ENCODE peak calls at places on chromosomes 13 and 19, in four cellular contexts. U is WTC11, P is SK-N-SH, T is GM12878. M is an unnamed sample.

GRCh38 chr13:52651880-52652169 is 811 bp upstream of the SUGT1 start:
- DNase-seq in U (no peak), P (peak), T (no peak), M (peak)

GRCh38 chr13:78022164-78022877 is 103.7 kb upstream of the EDNRB start:
- DNase-seq in U (no peak), P (no peak), T (peak), M (no peak)

GRCh38 chr13:87128006-87128405 is 543.2 kb upstream of the SLITRK5 start:
- DNase-seq in U (peak), P (no peak), T (no peak), M (no peak)

GRCh38 chr13:113322043-113322461 is 25.0 kb downstream of the LAMP1 start:
- DNase-seq in U (no peak), P (no peak), T (no peak), M (no peak)

GRCh38 chr13:75787249-75787940 is 151.3 kb downstream of the LMO7 start:
- DNase-seq in U (no peak), P (no peak), T (no peak), M (no peak)

GRCh38 chr13:66665991-66666390 is 564.1 kb downstream of the PCDH9 start:
- DNase-seq in U (peak), P (peak), T (no peak), M (no peak)

GRCh38 chr13:114234645-114235421 is at the start of gene CDC16:
- DNase-seq in U (peak), P (peak), T (peak), M (peak)

GRCh38 chr19:29255006-29255405 is 42.1 kb upstream of the UQCRFS1 start:
- DNase-seq in U (no peak), P (no peak), T (no peak), M (no peak)

GRCh38 chr13:98890186-98890585 is 87.7 kb downstream of the DOCK9 start:
- DNase-seq in U (no peak), P (no peak), T (no peak), M (no peak)

GRCh38 chr19:36483653-36484052 is 5.7 kb downstream of the ZNF566 start:
- DNase-seq in U (no peak), P (no peak), T (no peak), M (no peak)

GRCh38 chr19:1082165-1082927 is 12.8 kb downstream of the POLR2E start:
- DNase-seq in U (peak), P (peak), T (no peak), M (peak)

GRCh38 chr19:10603873-10604459 is 16.9 kb upstream of the AP1M2 start:
- DNase-seq in U (no peak), P (peak), T (peak), M (no peak)

GRCh38 chr13:23534090-23534489 is 36.1 kb upstream of the TNFRSF19 start:
- DNase-seq in U (no peak), P (no peak), T (no peak), M (no peak)

GRCh38 chr13:92767468-92767867 is 459.1 kb upstream of the GPC6 start:
- DNase-seq in U (no peak), P (no peak), T (no peak), M (no peak)

GRCh38 chr13:95100525-95101121 is 200.6 kb downstream of the ABCC4 start:
- DNase-seq in U (no peak), P (no peak), T (peak), M (no peak)

GRCh38 chr13:50208826-50209335 is 193.6 kb downstream of the KCNRG start:
- DNase-seq in U (peak), P (no peak), T (no peak), M (peak)

GRCh38 chr13:32045963-32046785 is 14.6 kb downstream of the FRY start:
- DNase-seq in U (no peak), P (no peak), T (no peak), M (no peak)

GRCh38 chr19:9673912-9674668 is 810 bp downstream of the ZNF562 start:
- DNase-seq in U (no peak), P (no peak), T (peak), M (no peak)

GRCh38 chr19:15733895-15734294 is 3.9 kb upstream of the OR10H3 start:
- DNase-seq in U (no peak), P (no peak), T (no peak), M (no peak)

GRCh38 chr19:10764340-10764894 is 46.5 kb downstream of the DNM2 start:
- DNase-seq in U (no peak), P (no peak), T (no peak), M (no peak)

GRCh38 chr13:42354246-42355117 is 82.5 kb downstream of the AKAP11 start:
- DNase-seq in U (peak), P (no peak), T (peak), M (no peak)

GRCh38 chr13:49606747-49607648 is 21.3 kb upstream of the ARL11 start:
- DNase-seq in U (peak), P (peak), T (peak), M (peak)

GRCh38 chr13:30529085-30529815 is 63.5 kb upstream of the HMGB1 start:
- DNase-seq in U (no peak), P (no peak), T (peak), M (no peak)

GRCh38 chr19:2358548-2359173 is 1.4 kb upstream of the TMPRSS9 start:
- DNase-seq in U (no peak), P (no peak), T (no peak), M (no peak)

GRCh38 chr13:101455863-101456262 is 3.4 kb downstream of the ITGBL1 start:
- DNase-seq in U (no peak), P (no peak), T (no peak), M (no peak)

GRCh38 chr13:21051675-21052074 is 9.7 kb downstream of the LATS2 start:
- DNase-seq in U (no peak), P (no peak), T (no peak), M (no peak)

GRCh38 chr13:42364613-42365000 is 92.7 kb downstream of the AKAP11 start:
- DNase-seq in U (no peak), P (no peak), T (no peak), M (no peak)

GRCh38 chr19:11381535-11382369 is 2.4 kb downstream of the EPOR start:
- DNase-seq in U (peak), P (peak), T (peak), M (no peak)

GRCh38 chr13:93480553-93481106 is 254.0 kb downstream of the GPC6 start:
- DNase-seq in U (no peak), P (no peak), T (no peak), M (no peak)

GRCh38 chr13:46134961-46135522 is 30.2 kb upstream of the CPB2 start:
- DNase-seq in U (no peak), P (no peak), T (no peak), M (no peak)

GRCh38 chr13:107743523-107743922 is 471.8 kb downstream of the LIG4 start:
- DNase-seq in U (no peak), P (no peak), T (no peak), M (no peak)

GRCh38 chr13:75223981-75224742 is 257.8 kb downstream of the TBC1D4 start:
- DNase-seq in U (no peak), P (no peak), T (no peak), M (no peak)

GRCh38 chr13:53137777-53138176 is 109.2 kb downstream of the OLFM4 start:
- DNase-seq in U (no peak), P (no peak), T (no peak), M (no peak)

GRCh38 chr13:92671821-92672220 is 554.8 kb upstream of the GPC6 start:
- DNase-seq in U (no peak), P (no peak), T (no peak), M (no peak)

GRCh38 chr13:44818428-44818827 is 170.8 kb downstream of the NUFIP1 start:
- DNase-seq in U (no peak), P (peak), T (no peak), M (no peak)

GRCh38 chr19:30367001-30367400 is 5.2 kb upstream of the ZNF536 start:
- DNase-seq in U (no peak), P (no peak), T (no peak), M (no peak)

GRCh38 chr19:48171584-48172170 is 1.2 kb downstream of the ZSWIM9 start:
- DNase-seq in U (no peak), P (no peak), T (no peak), M (no peak)

DNA sequence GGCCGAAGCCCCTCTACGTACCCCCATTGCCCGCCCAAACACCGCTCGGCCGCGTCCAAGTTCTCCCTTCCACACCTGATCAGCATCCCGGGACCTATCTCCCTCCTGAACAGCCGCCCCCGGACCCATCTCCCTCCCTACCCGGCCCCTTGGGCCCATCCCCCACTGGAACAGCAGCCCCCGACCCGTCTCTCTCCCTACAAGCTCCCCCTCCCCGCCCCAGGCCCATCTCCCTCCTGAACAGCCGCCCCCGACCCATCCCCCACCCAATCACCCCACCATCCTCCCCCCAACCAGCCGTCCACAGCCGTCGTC is 608 bp downstream of the ZSCAN1 start:
- DNase-seq in U (peak), P (peak), T (no peak), M (no peak)
- TF ChIP-seq USF1 in U (no peak), P (no peak), T (no peak), M (no peak)

GRCh38 chr13:36377822-36378480 is 31.8 kb upstream of the SPART start:
- DNase-seq in U (no peak), P (peak), T (no peak), M (no peak)
- TF ChIP-seq USF1 in U (no peak), P (no peak), T (no peak), M (no peak)

GRCh38 chr13:106493569-106493968 is 41.9 kb downstream of the EFNB2 start:
- DNase-seq in U (no peak), P (no peak), T (peak), M (no peak)
- TF ChIP-seq USF1 in U (no peak), P (no peak), T (no peak), M (no peak)

GRCh38 chr19:17953316-17953801 is 13.5 kb upstream of the KCNN1 start:
- DNase-seq in U (no peak), P (no peak), T (no peak), M (no peak)

GRCh38 chr19:17950310-17951150 is 16.4 kb upstream of the KCNN1 start:
- DNase-seq in U (peak), P (no peak), T (no peak), M (peak)

GRCh38 chr19:17953869-17954268 is 13.0 kb upstream of the KCNN1 start:
- DNase-seq in U (no peak), P (no peak), T (no peak), M (peak)

GRCh38 chr19:17951151-17952040 is 15.5 kb upstream of the KCNN1 start:
- DNase-seq in U (peak), P (no peak), T (no peak), M (no peak)

GRCh38 chr19:17952041-17952976 is 14.6 kb upstream of the KCNN1 start:
- DNase-seq in U (peak), P (peak), T (no peak), M (no peak)
- TF ChIP-seq USF1 in U (no peak), P (no peak), T (no peak), M (no peak)

DNA sequence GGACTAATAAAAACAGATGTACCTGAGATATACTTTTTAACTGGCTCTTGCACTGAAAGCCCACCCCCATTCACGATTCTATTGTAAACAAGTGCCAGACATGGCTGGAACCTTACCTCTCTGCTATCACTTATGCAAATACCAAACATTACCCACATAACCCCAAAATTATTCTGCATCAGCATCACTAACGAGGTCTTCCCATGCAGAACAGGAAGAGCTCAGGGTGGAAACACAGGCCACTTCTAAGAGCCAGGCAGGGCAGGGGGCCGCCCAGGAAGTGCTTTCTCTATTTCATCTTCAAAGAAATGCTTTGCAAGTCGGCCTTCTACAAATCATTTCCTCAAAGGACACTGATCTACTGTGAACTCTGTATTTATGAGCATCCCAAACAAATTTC is 7.3 kb downstream of the IRS2 start:
- DNase-seq in U (no peak), P (peak), T (no peak), M (no peak)
- TF ChIP-seq USF1 in U (no peak), P (no peak), T (no peak), M (no peak)

DNA sequence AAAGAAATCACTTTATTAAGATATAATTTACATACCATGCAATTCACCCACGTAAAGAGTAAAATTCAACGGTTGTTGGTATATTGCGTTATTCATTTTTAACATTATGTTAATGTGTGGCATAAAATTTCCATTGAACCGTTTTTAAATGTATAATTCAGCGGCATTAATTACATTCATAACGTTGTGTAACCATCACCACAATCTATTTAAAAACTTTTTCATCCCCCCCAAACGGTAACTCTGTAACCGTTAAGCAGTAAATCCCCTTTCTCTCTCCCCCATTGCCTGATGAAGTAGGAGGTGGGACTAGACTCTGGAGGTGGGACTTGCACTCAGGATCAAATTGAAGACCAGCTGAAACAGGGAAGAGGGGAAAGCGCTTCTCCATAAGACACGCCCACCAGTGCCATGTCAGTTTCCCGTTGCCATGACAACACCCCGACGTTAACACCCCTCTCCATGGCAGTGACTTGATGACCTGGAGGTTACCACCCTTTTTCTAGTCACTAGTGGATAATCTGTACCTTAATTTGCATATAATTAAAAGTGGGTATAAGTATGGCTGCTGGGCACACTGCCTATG is 16.8 kb downstream of the CLEC11A start:
- DNase-seq in U (peak), P (no peak), T (no peak), M (no peak)
- TF ChIP-seq USF1 in U (no peak), P (no peak), T (no peak), M (no peak)

DNA sequence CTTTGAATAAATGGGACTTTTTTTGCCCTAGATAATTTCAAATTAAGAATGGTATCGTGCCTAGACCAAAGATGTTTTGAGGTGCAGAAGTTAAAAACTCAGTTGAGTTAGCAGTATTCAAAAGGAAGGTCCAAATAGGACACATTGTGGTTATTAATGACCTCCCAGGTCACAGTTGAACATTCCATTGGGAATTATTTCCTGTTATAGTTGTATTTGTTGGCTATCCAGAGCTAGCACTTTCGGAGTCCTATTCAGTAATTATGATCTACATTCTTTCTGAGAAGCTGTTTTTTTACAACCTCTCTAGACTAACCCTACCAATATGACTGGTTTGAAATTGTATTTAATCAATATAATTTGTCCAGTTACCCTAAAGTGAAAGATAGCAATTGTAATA is 83.7 kb downstream of the MAB21L1 start:
- DNase-seq in U (no peak), P (no peak), T (no peak), M (no peak)
- TF ChIP-seq USF1 in U (no peak), P (no peak), T (no peak), M (no peak)

GRCh38 chr19:34493649-34494044 is 12.1 kb downstream of the WTIP start:
- DNase-seq in U (no peak), P (no peak), T (no peak), M (no peak)
- TF ChIP-seq USF1 in U (no peak), P (no peak), T (no peak), M (no peak)

M was measured in K562.